ENCODE peak calls at places on chromosomes 12 and 14, in eight cellular contexts. V is naive thymus-derived CD8-positive, alpha-beta T cell; S is activated effector memory CD4-positive, alpha-beta T cell treated with Interleukin-2 at 50 U/mL for 16 hours; B is lower leg skin; N is C1 segment of cervical spinal cord; X is lung; M is dorsolateral prefrontal cortex; D is tibial artery. Z is an unnamed sample.

GRCh38 chr14:29716150-29716549 is 211.5 kb downstream of the PRKD1 start:
- DNase-seq in V (no peak), S (no peak), B (no peak), N (no peak), X (no peak), M (no peak), D (no peak), Z (no peak)

GRCh38 chr12:119712721-119713120 is 44.8 kb downstream of the PRKAB1 start:
- DNase-seq in V (no peak), S (no peak), B (no peak), N (no peak), X (no peak), M (no peak), D (no peak), Z (no peak)

GRCh38 chr14:99684356-99684952 is 356 bp downstream of the CYP46A1 start:
- DNase-seq in V (peak), S (no peak), B (peak), N (no peak), X (no peak), M (no peak), D (no peak), Z (no peak)

GRCh38 chr12:93736640-93737178 is 59.5 kb downstream of the CRADD start:
- DNase-seq in V (no peak), S (no peak), B (no peak), N (no peak), X (no peak), M (no peak), D (no peak), Z (no peak)

GRCh38 chr14:51357250-51357649 is 117.2 kb downstream of the TMX1 start:
- DNase-seq in V (no peak), S (no peak), B (no peak), N (no peak), X (no peak), M (no peak), D (no peak), Z (no peak)

GRCh38 chr12:2669560-2669959 is 125.2 kb upstream of the FKBP4 start:
- DNase-seq in V (no peak), S (no peak), B (no peak), N (no peak), X (no peak), M (no peak), D (no peak), Z (no peak)

GRCh38 chr12:62919827-62920226 is 15.1 kb downstream of the PPM1H start:
- DNase-seq in V (no peak), S (no peak), B (no peak), N (peak), X (no peak), M (peak), D (no peak), Z (peak)

GRCh38 chr12:66699738-66700482 is 21.0 kb upstream of the GRIP1 start:
- DNase-seq in V (no peak), S (no peak), B (no peak), N (no peak), X (no peak), M (no peak), D (no peak), Z (no peak)